ENCODE peak calls at places on chromosomes 2 and 18, in five cellular contexts. G, D, N, I and L are unnamed samples.

GRCh38 chr18:45330170-45330594 is 285.1 kb upstream of the SLC14A2 start:
- DNase-seq in G (no peak), D (no peak), N (no peak), I (no peak), L (no peak)

GRCh38 chr2:27105981-27106380 is 12.9 kb downstream of the CGREF1 start:
- DNase-seq in G (no peak), D (no peak), N (no peak), I (no peak), L (no peak)

GRCh38 chr2:238972146-238972445 is 124.2 kb downstream of the TWIST2 start:
- DNase-seq in G (no peak), D (no peak), N (no peak), I (no peak), L (no peak)

GRCh38 chr2:41160439-41160838 is 708.5 kb upstream of the SLC8A1 start:
- DNase-seq in G (peak), D (no peak), N (no peak), I (no peak), L (no peak)

GRCh38 chr2:144162652-144163051 is 357.3 kb downstream of the ZEB2 start:
- DNase-seq in G (peak), D (no peak), N (no peak), I (no peak), L (no peak)

GRCh38 chr2:173354073-173354600 is 535 bp upstream of the CDCA7 start:
- DNase-seq in G (no peak), D (no peak), N (peak), I (no peak), L (no peak)

GRCh38 chr2:85418132-85419008 is at the start of gene SH2D6:
- DNase-seq in G (peak), D (peak), N (peak), I (peak), L (peak)

GRCh38 chr18:59715966-59716369 is 18.7 kb upstream of the CCBE1 start:
- DNase-seq in G (no peak), D (no peak), N (no peak), I (no peak), L (no peak)

GRCh38 chr2:215833531-215834162 is 179.7 kb downstream of the MREG start:
- DNase-seq in G (no peak), D (no peak), N (peak), I (no peak), L (no peak)

GRCh38 chr18:58893388-58894099 is 28.9 kb downstream of the ZNF532 start:
- DNase-seq in G (no peak), D (no peak), N (no peak), I (no peak), L (no peak)

GRCh38 chr2:10326707-10327594 is 24.2 kb downstream of the HPCAL1 start:
- DNase-seq in G (peak), D (no peak), N (no peak), I (no peak), L (peak)

GRCh38 chr2:216713691-216714411 is 18.5 kb upstream of the IGFBP5 start:
- DNase-seq in G (no peak), D (no peak), N (no peak), I (peak), L (peak)

GRCh38 chr2:164675027-164675426 is 53.7 kb upstream of the GRB14 start:
- DNase-seq in G (no peak), D (no peak), N (no peak), I (no peak), L (no peak)

GRCh38 chr2:140863713-140864112 is 1267.1 kb downstream of the LRP1B start:
- DNase-seq in G (no peak), D (no peak), N (peak), I (no peak), L (no peak)

GRCh38 chr18:23506393-23506792 is 3.1 kb downstream of the RMC1 start:
- DNase-seq in G (no peak), D (no peak), N (no peak), I (no peak), L (no peak)

GRCh38 chr2:36277876-36278523 is 77.6 kb upstream of the CRIM1 start:
- DNase-seq in G (no peak), D (no peak), N (no peak), I (no peak), L (no peak)

GRCh38 chr18:33870059-33870458 is 292.0 kb downstream of the ASXL3 start:
- DNase-seq in G (no peak), D (no peak), N (no peak), I (no peak), L (no peak)

GRCh38 chr18:24417465-24417864 is 9.0 kb upstream of the IMPACT start:
- DNase-seq in G (no peak), D (no peak), N (no peak), I (no peak), L (no peak)

GRCh38 chr2:17863539-17863938 is 14.9 kb upstream of the KCNS3 start:
- DNase-seq in G (no peak), D (no peak), N (no peak), I (no peak), L (no peak)

GRCh38 chr2:53202063-53202462 is 565.5 kb upstream of the CHAC2 start:
- DNase-seq in G (no peak), D (no peak), N (no peak), I (no peak), L (no peak)

GRCh38 chr2:1819396-1819795 is 75.1 kb upstream of the PXDN start:
- DNase-seq in G (no peak), D (no peak), N (no peak), I (no peak), L (no peak)

GRCh38 chr2:128812183-128812940 is 493.7 kb upstream of the HS6ST1 start:
- DNase-seq in G (no peak), D (no peak), N (no peak), I (no peak), L (no peak)

GRCh38 chr2:8704906-8705305 is 23.1 kb downstream of the ID2 start:
- DNase-seq in G (no peak), D (no peak), N (no peak), I (no peak), L (no peak)

GRCh38 chr2:144147356-144147755 is 372.6 kb downstream of the ZEB2 start:
- DNase-seq in G (no peak), D (no peak), N (no peak), I (no peak), L (no peak)

GRCh38 chr2:188609321-188610049 is 317.8 kb downstream of the GULP1 start:
- DNase-seq in G (no peak), D (no peak), N (no peak), I (no peak), L (no peak)

GRCh38 chr18:23229472-23229871 is 94.2 kb downstream of the CABLES1 start:
- DNase-seq in G (no peak), D (no peak), N (no peak), I (no peak), L (no peak)

GRCh38 chr2:105761931-105762515 is 17.3 kb downstream of the NCK2 start:
- DNase-seq in G (no peak), D (no peak), N (no peak), I (no peak), L (no peak)

GRCh38 chr2:102126660-102127059 is 15.9 kb upstream of the IL1R1 start:
- DNase-seq in G (no peak), D (no peak), N (no peak), I (no peak), L (no peak)

GRCh38 chr18:42583197-42583776 is 532.2 kb downstream of the RIT2 start:
- DNase-seq in G (no peak), D (no peak), N (no peak), I (no peak), L (no peak)

GRCh38 chr2:240631561-240632290 is 6.4 kb downstream of the GPR35 start:
- DNase-seq in G (no peak), D (peak), N (no peak), I (no peak), L (peak)

GRCh38 chr2:119489232-119489952 is 34.9 kb downstream of the SCTR start:
- DNase-seq in G (no peak), D (no peak), N (no peak), I (no peak), L (no peak)

GRCh38 chr2:240125749-240126148 is 10.4 kb downstream of the COPS9 start:
- DNase-seq in G (no peak), D (peak), N (no peak), I (no peak), L (no peak)

GRCh38 chr2:238720232-238720672 is 127.6 kb upstream of the TWIST2 start:
- DNase-seq in G (peak), D (no peak), N (peak), I (no peak), L (no peak)

GRCh38 chr2:213151437-213152064 is at the start of gene IKZF2:
- DNase-seq in G (peak), D (peak), N (peak), I (peak), L (peak)

GRCh38 chr2:120502357-120502756 is 156.4 kb downstream of the INHBB start:
- DNase-seq in G (no peak), D (no peak), N (no peak), I (no peak), L (no peak)

GRCh38 chr2:96489261-96489660 is 15.9 kb downstream of the NEURL3 start:
- DNase-seq in G (no peak), D (no peak), N (no peak), I (no peak), L (no peak)

GRCh38 chr2:203672856-203673255 is 33.6 kb upstream of the CD28 start:
- DNase-seq in G (no peak), D (no peak), N (no peak), I (no peak), L (no peak)

GRCh38 chr18:24016643-24017042 is 2.1 kb downstream of the TTC39C start:
- DNase-seq in G (no peak), D (no peak), N (no peak), I (no peak), L (no peak)

GRCh38 chr2:96092580-96092877 is 23.8 kb downstream of the ADRA2B start:
- DNase-seq in G (peak), D (no peak), N (no peak), I (no peak), L (peak)

DNA sequence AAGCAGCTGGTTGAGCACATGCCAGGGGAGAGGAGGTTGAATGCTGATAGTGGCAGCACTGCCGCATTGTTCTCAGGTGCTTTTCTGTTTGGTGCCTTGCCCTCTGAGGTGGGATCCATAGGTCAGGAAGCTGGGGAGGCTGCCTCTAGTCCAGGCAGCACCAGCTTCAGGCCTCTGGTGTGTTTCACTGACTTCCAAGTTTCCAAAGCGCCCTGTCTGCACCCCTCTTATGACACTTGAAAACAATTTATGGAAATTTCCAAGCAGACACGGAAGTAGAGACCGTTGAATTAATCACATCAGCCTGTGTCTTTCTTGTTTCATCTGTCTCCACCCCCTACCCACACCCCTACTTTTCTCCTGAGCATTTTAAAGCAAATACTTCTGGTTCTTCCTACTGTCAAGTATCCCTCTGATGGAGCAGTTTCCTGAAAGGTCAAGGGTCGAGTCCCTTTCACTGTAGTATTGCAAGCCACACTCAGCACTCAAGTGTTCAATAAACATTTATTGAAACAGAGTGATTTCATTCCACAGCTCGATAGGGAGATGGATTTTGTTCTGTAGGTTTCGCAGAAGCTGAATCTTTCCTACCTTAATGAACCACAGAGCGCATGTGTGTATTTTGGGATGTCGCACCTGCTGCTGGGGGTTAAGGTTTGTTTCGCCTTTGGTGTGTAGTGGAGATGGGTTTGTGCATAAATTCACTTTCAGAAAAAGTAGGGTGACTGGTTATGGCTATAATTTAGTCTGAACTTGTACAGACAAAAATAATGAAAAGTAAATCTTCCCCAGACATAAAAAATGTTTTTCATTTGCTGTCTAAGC is 21.4 kb downstream of the DGKD start:
- DNase-seq in G (no peak), D (no peak), N (no peak), I (no peak), L (no peak)
- H3K27ac ChIP-seq in G (no peak), D (no peak), N (no peak), I (no peak), L (no peak)

GRCh38 chr18:57088883-57089282 is 58.0 kb upstream of the BOD1L2 start:
- DNase-seq in G (no peak), D (no peak), N (no peak), I (no peak), L (no peak)

GRCh38 chr18:57086163-57086562 is 60.7 kb upstream of the BOD1L2 start:
- DNase-seq in G (no peak), D (no peak), N (no peak), I (no peak), L (no peak)

GRCh38 chr18:57084331-57085298 is 62.3 kb upstream of the BOD1L2 start:
- DNase-seq in G (no peak), D (no peak), N (peak), I (no peak), L (no peak)

GRCh38 chr18:57091231-57091630 is 55.7 kb upstream of the BOD1L2 start:
- DNase-seq in G (no peak), D (no peak), N (no peak), I (no peak), L (no peak)

GRCh38 chr18:57087985-57088384 is 58.9 kb upstream of the BOD1L2 start:
- DNase-seq in G (no peak), D (no peak), N (no peak), I (no peak), L (no peak)
- H3K27ac ChIP-seq in G (no peak), D (no peak), N (no peak), I (no peak), L (no peak)

DNA sequence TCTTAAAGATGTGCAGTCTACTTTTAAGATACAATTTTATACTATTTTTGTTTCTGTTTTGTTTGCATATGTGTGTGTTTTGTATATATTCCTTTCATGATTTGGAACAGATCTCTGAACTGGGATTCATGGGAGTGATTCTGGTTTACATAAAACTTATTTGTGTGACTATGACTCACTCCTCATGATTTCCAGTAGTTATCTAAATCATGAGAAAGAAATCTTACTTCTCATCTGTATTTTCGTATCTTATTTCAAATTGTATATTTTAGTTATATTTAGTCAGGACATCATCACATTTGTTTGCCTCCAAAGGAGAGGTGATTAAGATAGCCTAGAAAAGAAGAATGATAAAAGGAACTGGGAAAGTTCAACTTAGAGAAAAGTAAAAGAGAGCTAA is 53.4 kb downstream of the SLC39A10 start:
- DNase-seq in G (no peak), D (no peak), N (no peak), I (no peak), L (no peak)
- H3K27ac ChIP-seq in G (no peak), D (no peak), N (no peak), I (no peak), L (no peak)

DNA sequence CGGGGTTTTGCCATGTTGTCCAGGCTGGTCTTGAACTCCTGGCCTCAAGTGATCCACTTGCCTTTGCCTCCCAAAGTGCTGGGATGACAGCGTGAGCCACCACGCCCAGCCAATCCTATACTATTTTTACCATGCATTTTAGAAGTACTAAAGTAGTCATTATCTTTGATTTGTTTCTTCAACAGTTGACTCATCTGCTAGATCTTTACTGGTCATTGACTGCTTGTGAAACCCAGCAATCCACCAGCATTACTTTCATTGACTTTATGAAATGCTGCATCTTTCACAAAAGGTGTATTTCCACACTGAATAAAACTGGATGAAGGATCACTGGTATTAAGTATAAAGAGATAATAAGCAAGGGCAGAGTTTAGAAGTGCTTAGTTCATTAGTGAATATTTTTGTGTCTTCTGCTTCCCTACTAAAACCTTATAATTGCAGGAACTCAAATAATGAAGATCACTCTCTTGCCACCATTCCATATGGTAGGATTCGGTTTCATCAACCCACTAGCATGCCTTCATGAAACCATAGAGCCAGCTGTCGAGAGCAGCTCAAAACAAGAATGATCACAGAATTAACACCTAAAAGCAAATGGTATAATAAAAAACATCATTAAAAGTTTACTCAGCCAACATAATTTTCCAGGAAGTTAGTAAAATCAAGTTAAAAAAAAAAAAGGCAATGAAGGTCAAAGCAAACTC is 33.1 kb downstream of the IRS1 start:
- DNase-seq in G (no peak), D (no peak), N (no peak), I (no peak), L (no peak)
- H3K27ac ChIP-seq in G (no peak), D (no peak), N (no peak), I (no peak), L (peak)

GRCh38 chr2:174827371-174828369 is 63.4 kb upstream of the CHRNA1 start:
- DNase-seq in G (no peak), D (no peak), N (no peak), I (no peak), L (no peak)
- H3K27ac ChIP-seq in G (no peak), D (peak), N (no peak), I (no peak), L (peak)